ENCODE peak calls at places on chromosomes 13 and 19, in four cellular contexts. One of them, this sample, is unnamed.

GRCh38 chr13:101013245-101013644 is 338.6 kb upstream of the TMTC4 start:
- DNase-seq in GF-D8: no peak
- DNase-seq in activated CD4-positive, CD25-positive, alpha-beta regulatory T cell: no peak
- DNase-seq in activated CD4-positive, alpha-beta T cell treated with anti-CD3 and anti-CD28 coated beads for 1 hour: no peak
- DNase-seq in this sample: no peak

GRCh38 chr19:2634228-2634951 is 68.1 kb downstream of the GNG7 start:
- DNase-seq in GF-D8: peak
- DNase-seq in activated CD4-positive, CD25-positive, alpha-beta regulatory T cell: no peak
- DNase-seq in activated CD4-positive, alpha-beta T cell treated with anti-CD3 and anti-CD28 coated beads for 1 hour: no peak
- DNase-seq in this sample: no peak

GRCh38 chr19:28542394-28543243 is 670.3 kb downstream of the UQCRFS1 start:
- DNase-seq in GF-D8: no peak
- DNase-seq in activated CD4-positive, CD25-positive, alpha-beta regulatory T cell: no peak
- DNase-seq in activated CD4-positive, alpha-beta T cell treated with anti-CD3 and anti-CD28 coated beads for 1 hour: no peak
- DNase-seq in this sample: no peak

GRCh38 chr13:85798999-85799646 is at the start of gene SLITRK6:
- DNase-seq in GF-D8: no peak
- DNase-seq in activated CD4-positive, CD25-positive, alpha-beta regulatory T cell: no peak
- DNase-seq in activated CD4-positive, alpha-beta T cell treated with anti-CD3 and anti-CD28 coated beads for 1 hour: no peak
- DNase-seq in this sample: no peak

GRCh38 chr19:33740811-33741396 is 55.8 kb upstream of the KCTD15 start:
- DNase-seq in GF-D8: no peak
- DNase-seq in activated CD4-positive, CD25-positive, alpha-beta regulatory T cell: no peak
- DNase-seq in activated CD4-positive, alpha-beta T cell treated with anti-CD3 and anti-CD28 coated beads for 1 hour: no peak
- DNase-seq in this sample: no peak

GRCh38 chr19:39303373-39304184 is 7.4 kb downstream of the IFNL1 start:
- DNase-seq in GF-D8: no peak
- DNase-seq in activated CD4-positive, CD25-positive, alpha-beta regulatory T cell: no peak
- DNase-seq in activated CD4-positive, alpha-beta T cell treated with anti-CD3 and anti-CD28 coated beads for 1 hour: no peak
- DNase-seq in this sample: no peak

GRCh38 chr19:51324082-51324481 is 12.6 kb downstream of the IGLON5 start:
- DNase-seq in GF-D8: no peak
- DNase-seq in activated CD4-positive, CD25-positive, alpha-beta regulatory T cell: no peak
- DNase-seq in activated CD4-positive, alpha-beta T cell treated with anti-CD3 and anti-CD28 coated beads for 1 hour: no peak
- DNase-seq in this sample: no peak

GRCh38 chr19:5578094-5578846 is 10.5 kb upstream of the TINCR start:
- DNase-seq in GF-D8: no peak
- DNase-seq in activated CD4-positive, CD25-positive, alpha-beta regulatory T cell: peak
- DNase-seq in activated CD4-positive, alpha-beta T cell treated with anti-CD3 and anti-CD28 coated beads for 1 hour: peak
- DNase-seq in this sample: no peak

GRCh38 chr13:41007359-41008118 is 11.6 kb downstream of the ELF1 start:
- DNase-seq in GF-D8: peak
- DNase-seq in activated CD4-positive, CD25-positive, alpha-beta regulatory T cell: no peak
- DNase-seq in activated CD4-positive, alpha-beta T cell treated with anti-CD3 and anti-CD28 coated beads for 1 hour: no peak
- DNase-seq in this sample: no peak

GRCh38 chr19:48095637-48096175 is 14.9 kb downstream of the PLA2G4C start:
- DNase-seq in GF-D8: no peak
- DNase-seq in activated CD4-positive, CD25-positive, alpha-beta regulatory T cell: no peak
- DNase-seq in activated CD4-positive, alpha-beta T cell treated with anti-CD3 and anti-CD28 coated beads for 1 hour: no peak
- DNase-seq in this sample: no peak

This sample was measured in CD14-positive monocyte.